ENCODE peak calls at places on chromosomes 11 and 22, in seven cellular contexts. One of them, this sample, is unnamed. For H3K9me3 and H3K4me1, the result is how much of the 10 kb centered on the place peaks cover.

GRCh38 chr22:40965936-40966557 is 14.9 kb downstream of the RBX1 start:
- DNase-seq in heart left ventricle: no peak
- DNase-seq in Caco-2: no peak
- DNase-seq in PC-3: no peak
- DNase-seq in fibroblast of lung: no peak
- DNase-seq in mucosa of descending colon: no peak
- DNase-seq in uterus: no peak
- DNase-seq in this sample: peak

GRCh38 chr11:75275581-75275980 is 35.0 kb downstream of the TPBGL start:
- DNase-seq in mucosa of descending colon: peak
- DNase-seq in Caco-2: no peak
- DNase-seq in heart left ventricle: peak
- DNase-seq in uterus: no peak
- DNase-seq in PC-3: no peak
- DNase-seq in fibroblast of lung: no peak
- DNase-seq in this sample: peak

GRCh38 chr11:67053896-67054850 is 2.5 kb upstream of the RHOD start:
- DNase-seq in PC-3: peak
- DNase-seq in heart left ventricle: no peak
- DNase-seq in uterus: peak
- DNase-seq in fibroblast of lung: peak
- DNase-seq in mucosa of descending colon: peak
- DNase-seq in Caco-2: peak
- DNase-seq in this sample: no peak

GRCh38 chr11:67117667-67118058 is 1.4 kb upstream of the KDM2A start:
- DNase-seq in uterus: peak
- DNase-seq in heart left ventricle: peak
- DNase-seq in PC-3: no peak
- DNase-seq in mucosa of descending colon: peak
- DNase-seq in Caco-2: peak
- DNase-seq in fibroblast of lung: no peak
- DNase-seq in this sample: peak

GRCh38 chr22:17872491-17872890 is 98.2 kb upstream of the BID start:
- DNase-seq in mucosa of descending colon: peak
- DNase-seq in uterus: no peak
- DNase-seq in fibroblast of lung: no peak
- DNase-seq in Caco-2: peak
- DNase-seq in heart left ventricle: no peak
- DNase-seq in PC-3: peak
- DNase-seq in this sample: no peak

GRCh38 chr11:3866206-3866605 is 10.7 kb downstream of the STIM1 start:
- DNase-seq in Caco-2: peak
- DNase-seq in uterus: no peak
- DNase-seq in heart left ventricle: peak
- DNase-seq in fibroblast of lung: no peak
- DNase-seq in PC-3: no peak
- DNase-seq in mucosa of descending colon: no peak
- DNase-seq in this sample: peak

GRCh38 chr11:22808559-22809197 is 20.9 kb downstream of the SVIP start:
- DNase-seq in Caco-2: no peak
- DNase-seq in PC-3: no peak
- DNase-seq in heart left ventricle: peak
- DNase-seq in mucosa of descending colon: no peak
- DNase-seq in uterus: no peak
- DNase-seq in fibroblast of lung: no peak
- DNase-seq in this sample: no peak

GRCh38 chr22:19661156-19661555 is 53.1 kb upstream of the SEPTIN5 start:
- DNase-seq in mucosa of descending colon: no peak
- DNase-seq in Caco-2: no peak
- DNase-seq in uterus: no peak
- DNase-seq in fibroblast of lung: no peak
- DNase-seq in PC-3: no peak
- DNase-seq in heart left ventricle: no peak
- DNase-seq in this sample: no peak

GRCh38 chr11:104442320-104442719 is 278.4 kb upstream of the PDGFD start:
- DNase-seq in uterus: no peak
- DNase-seq in Caco-2: no peak
- DNase-seq in fibroblast of lung: no peak
- DNase-seq in mucosa of descending colon: no peak
- DNase-seq in heart left ventricle: no peak
- DNase-seq in PC-3: peak
- DNase-seq in this sample: no peak

GRCh38 chr11:60925685-60926267 is 1.5 kb downstream of the TMEM132A start:
- DNase-seq in PC-3: peak
- DNase-seq in uterus: no peak
- DNase-seq in Caco-2: no peak
- DNase-seq in fibroblast of lung: no peak
- DNase-seq in mucosa of descending colon: no peak
- DNase-seq in heart left ventricle: no peak
- DNase-seq in this sample: no peak

GRCh38 chr11:110431212-110432073 is 1.7 kb downstream of the FDX1 start:
- DNase-seq in fibroblast of lung: peak
- DNase-seq in Caco-2: peak
- DNase-seq in PC-3: peak
- DNase-seq in uterus: no peak
- DNase-seq in heart left ventricle: no peak
- DNase-seq in mucosa of descending colon: no peak
- DNase-seq in this sample: no peak

GRCh38 chr11:65314501-65315203 is at the start of gene CDC42EP2:
- DNase-seq in Caco-2: peak
- DNase-seq in heart left ventricle: peak
- DNase-seq in mucosa of descending colon: peak
- DNase-seq in PC-3: peak
- DNase-seq in uterus: peak
- DNase-seq in fibroblast of lung: peak
- DNase-seq in this sample: peak

DNA sequence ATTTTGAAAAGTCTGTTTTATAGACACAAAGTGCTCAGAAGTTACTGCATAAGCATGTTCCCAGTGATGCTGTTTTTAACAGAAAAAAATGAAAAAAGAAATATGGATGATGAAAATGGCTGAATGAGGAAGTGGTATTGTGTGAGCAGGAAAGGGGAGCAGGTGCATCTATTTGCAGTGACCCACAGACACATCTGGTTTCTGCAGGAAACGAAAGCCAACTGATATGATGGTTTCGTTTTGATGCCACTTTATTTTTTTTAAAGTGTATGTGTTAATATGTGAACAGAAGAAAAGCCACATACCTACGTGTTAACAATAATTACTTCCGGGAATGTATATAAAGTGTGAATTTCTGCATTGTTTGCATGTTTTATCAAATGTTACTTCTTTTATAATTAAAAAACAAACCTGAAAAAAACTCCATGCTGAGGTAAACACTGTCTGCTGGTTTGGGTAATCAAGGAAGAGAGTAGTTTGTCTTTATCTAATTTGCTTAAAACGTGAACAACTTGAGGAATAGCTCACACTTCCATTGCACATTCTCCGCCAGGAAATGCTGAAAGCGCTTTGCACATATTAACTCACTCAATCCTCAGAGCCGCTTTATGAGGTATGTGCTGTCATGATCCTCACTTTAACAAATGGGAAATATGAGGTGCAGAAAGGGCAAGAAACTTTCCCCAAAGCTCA is 1335.9 kb downstream of the TBC1D22A start:
- DNase-seq in uterus: no peak
- DNase-seq in heart left ventricle: no peak
- DNase-seq in mucosa of descending colon: no peak
- DNase-seq in fibroblast of lung: no peak
- DNase-seq in Caco-2: no peak
- DNase-seq in PC-3: no peak
- DNase-seq in this sample: no peak
- H3K9me3 ChIP-seq in uterus: under half
- H3K9me3 ChIP-seq in heart left ventricle: under half
- H3K9me3 ChIP-seq in mucosa of descending colon: under half
- H3K9me3 ChIP-seq in fibroblast of lung: under half
- H3K9me3 ChIP-seq in Caco-2: under half
- H3K9me3 ChIP-seq in PC-3: under half
- H3K9me3 ChIP-seq in this sample: under half

DNA sequence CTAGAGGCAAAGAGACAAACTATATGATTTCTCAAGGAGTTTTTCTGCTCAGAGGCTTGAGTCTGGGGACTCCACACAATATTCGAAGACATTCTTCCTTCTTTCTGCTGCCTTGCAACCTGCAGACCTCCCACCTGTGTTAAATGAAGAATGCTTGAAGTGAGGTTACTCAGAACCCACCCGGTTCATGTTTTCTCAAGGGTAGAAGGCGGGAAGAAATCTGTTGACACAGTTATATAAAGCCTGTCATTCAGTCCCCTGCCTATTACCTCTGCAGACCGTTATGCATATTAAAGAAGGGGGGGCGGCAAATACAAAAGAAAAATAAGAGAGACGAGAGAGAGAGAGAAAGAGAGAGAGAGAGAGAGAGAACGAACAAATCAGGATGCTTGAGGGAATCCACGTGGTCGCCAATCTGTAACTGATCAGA is 2.2 kb upstream of the KMT2A start:
- DNase-seq in PC-3: no peak
- DNase-seq in heart left ventricle: no peak
- DNase-seq in fibroblast of lung: peak
- DNase-seq in uterus: no peak
- DNase-seq in mucosa of descending colon: no peak
- DNase-seq in Caco-2: no peak
- DNase-seq in this sample: no peak
- TF ChIP-seq CTCF in PC-3: no peak
- TF ChIP-seq CTCF in heart left ventricle: no peak
- TF ChIP-seq CTCF in fibroblast of lung: no peak
- TF ChIP-seq CTCF in uterus: no peak
- TF ChIP-seq CTCF in mucosa of descending colon: no peak
- TF ChIP-seq CTCF in Caco-2: no peak
- TF ChIP-seq CTCF in this sample: no peak

DNA sequence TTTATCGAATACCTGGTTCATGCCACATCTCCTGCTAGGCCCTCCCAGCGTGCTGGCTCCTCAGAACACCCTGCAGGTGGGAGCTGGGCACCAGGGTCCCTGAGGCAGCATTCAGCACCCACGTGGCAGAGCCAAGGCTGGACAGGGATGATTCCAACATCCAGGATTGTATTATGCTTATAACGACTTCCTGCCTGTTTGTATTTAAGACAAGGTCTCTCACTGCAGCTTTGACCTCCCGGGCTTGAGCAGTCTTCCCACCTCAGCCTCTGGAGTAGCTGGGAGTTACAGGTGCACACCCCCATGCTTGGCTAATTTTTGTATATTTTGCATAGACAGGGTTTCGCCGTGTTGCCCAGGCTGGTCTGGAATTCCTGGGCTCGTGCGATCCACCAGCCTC is 64.7 kb upstream of the WNT7B start:
- DNase-seq in Caco-2: no peak
- DNase-seq in mucosa of descending colon: peak
- DNase-seq in fibroblast of lung: no peak
- DNase-seq in heart left ventricle: peak
- DNase-seq in uterus: peak
- DNase-seq in PC-3: no peak
- DNase-seq in this sample: peak
- H3K4me1 ChIP-seq in Caco-2: under half
- H3K4me1 ChIP-seq in mucosa of descending colon: under half
- H3K4me1 ChIP-seq in fibroblast of lung: under half
- H3K4me1 ChIP-seq in heart left ventricle: under half
- H3K4me1 ChIP-seq in uterus: under half
- H3K4me1 ChIP-seq in PC-3: half or more
- H3K4me1 ChIP-seq in this sample: under half

GRCh38 chr11:17369685-17370243 is 18.2 kb downstream of the NCR3LG1 start:
- DNase-seq in PC-3: no peak
- DNase-seq in Caco-2: no peak
- DNase-seq in mucosa of descending colon: no peak
- DNase-seq in uterus: no peak
- DNase-seq in fibroblast of lung: no peak
- DNase-seq in heart left ventricle: no peak
- DNase-seq in this sample: no peak

GRCh38 chr11:17366491-17366890 is 14.9 kb downstream of the NCR3LG1 start:
- DNase-seq in PC-3: no peak
- DNase-seq in mucosa of descending colon: no peak
- DNase-seq in heart left ventricle: no peak
- DNase-seq in fibroblast of lung: no peak
- DNase-seq in Caco-2: no peak
- DNase-seq in uterus: no peak
- DNase-seq in this sample: no peak

GRCh38 chr11:17368551-17368950 is 17.0 kb downstream of the NCR3LG1 start:
- DNase-seq in heart left ventricle: no peak
- DNase-seq in fibroblast of lung: no peak
- DNase-seq in Caco-2: no peak
- DNase-seq in mucosa of descending colon: no peak
- DNase-seq in uterus: no peak
- DNase-seq in PC-3: no peak
- DNase-seq in this sample: no peak

GRCh38 chr11:17371614-17372013 is 16.8 kb downstream of the KCNJ11 start:
- DNase-seq in PC-3: no peak
- DNase-seq in heart left ventricle: no peak
- DNase-seq in Caco-2: peak
- DNase-seq in mucosa of descending colon: no peak
- DNase-seq in uterus: no peak
- DNase-seq in fibroblast of lung: peak
- DNase-seq in this sample: no peak

GRCh38 chr11:17369094-17369493 is 17.5 kb downstream of the NCR3LG1 start:
- DNase-seq in Caco-2: no peak
- DNase-seq in heart left ventricle: no peak
- DNase-seq in mucosa of descending colon: no peak
- DNase-seq in PC-3: no peak
- DNase-seq in uterus: no peak
- DNase-seq in fibroblast of lung: no peak
- DNase-seq in this sample: no peak
- H3K9me3 ChIP-seq in Caco-2: under half
- H3K9me3 ChIP-seq in heart left ventricle: under half
- H3K9me3 ChIP-seq in mucosa of descending colon: half or more
- H3K9me3 ChIP-seq in PC-3: under half
- H3K9me3 ChIP-seq in uterus: under half
- H3K9me3 ChIP-seq in fibroblast of lung: under half
- H3K9me3 ChIP-seq in this sample: half or more

DNA sequence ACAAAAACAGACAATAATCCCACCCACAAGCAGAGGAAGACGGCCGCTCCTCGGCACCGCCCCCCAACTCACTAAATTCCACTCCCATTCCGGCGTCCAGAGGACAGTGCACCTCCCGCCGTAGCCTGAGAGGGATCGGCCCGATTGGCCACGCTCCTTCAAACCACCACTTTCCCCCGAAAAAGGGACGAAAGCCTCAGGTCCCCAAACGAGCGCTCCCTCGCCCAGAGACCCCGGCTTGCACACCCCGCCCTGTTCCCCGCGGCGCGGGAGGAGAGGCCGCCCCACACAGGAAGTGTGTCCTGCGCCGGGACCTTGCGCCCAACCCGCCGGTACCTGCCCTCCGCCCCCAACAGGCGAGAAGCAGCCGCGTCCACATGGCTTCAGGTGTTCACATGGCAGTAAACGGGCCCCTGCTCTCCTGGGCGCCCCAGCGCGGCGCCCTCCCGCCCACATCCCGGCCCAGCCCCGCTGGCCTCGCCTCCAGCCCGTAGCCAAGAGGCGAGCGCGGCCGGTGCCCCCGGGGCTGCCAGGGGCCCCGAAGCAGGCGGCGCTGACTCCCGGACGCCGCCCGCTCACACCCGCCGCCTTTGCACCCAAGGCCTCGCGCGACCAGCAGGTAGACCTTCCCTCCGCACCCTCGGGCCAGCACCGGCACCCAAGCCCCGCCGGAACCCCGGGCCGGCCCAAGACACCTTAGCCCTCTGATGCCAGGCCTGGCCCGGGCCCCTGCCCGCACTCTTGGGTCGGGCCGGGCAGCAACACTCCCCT is 861 bp downstream of the TCF20 start:
- DNase-seq in uterus: peak
- DNase-seq in PC-3: peak
- DNase-seq in mucosa of descending colon: peak
- DNase-seq in fibroblast of lung: no peak
- DNase-seq in heart left ventricle: peak
- DNase-seq in Caco-2: peak
- DNase-seq in this sample: peak
- TF ChIP-seq CTCF in uterus: no peak
- TF ChIP-seq CTCF in PC-3: no peak
- TF ChIP-seq CTCF in mucosa of descending colon: no peak
- TF ChIP-seq CTCF in fibroblast of lung: no peak
- TF ChIP-seq CTCF in heart left ventricle: no peak
- TF ChIP-seq CTCF in Caco-2: peak
- TF ChIP-seq CTCF in this sample: no peak